ENCODE peak calls at places on chromosomes 6 and 20, in six cellular contexts. Y is adrenal gland, D is right lobe of liver, H is gastrocnemius medialis, X is cardiac muscle cell, W is AG10803. E is an unnamed sample.

GRCh38 chr6:100458841-100459154 is 5.9 kb downstream of the SIM1 start:
- DNase-seq in D (no peak), H (no peak), X (no peak), W (no peak), Y (no peak), E (no peak)

GRCh38 chr6:135251416-135251815 is 70.3 kb downstream of the MYB start:
- DNase-seq in H (no peak), D (peak; percentile 53), W (no peak), X (no peak), Y (no peak), E (no peak)

GRCh38 chr20:53580376-53581111 is 13.1 kb downstream of the ZNF217 start:
- DNase-seq in D (no peak), Y (no peak), X (no peak), W (no peak), H (no peak), E (no peak)

GRCh38 chr6:10322991-10323390 is 91.9 kb downstream of the TFAP2A start:
- DNase-seq in X (no peak), H (no peak), D (no peak), W (no peak), Y (no peak), E (peak; percentile 54)

GRCh38 chr6:117976030-117976651 is 69.1 kb downstream of the SLC35F1 start:
- DNase-seq in D (no peak), H (no peak), X (peak; percentile 81), Y (no peak), W (peak; percentile 47), E (peak; percentile 63)

GRCh38 chr6:124658053-124658452 is 304.2 kb upstream of the RNF217 start:
- DNase-seq in W (no peak), X (no peak), H (no peak), Y (no peak), D (no peak), E (no peak)

GRCh38 chr6:22838346-22838745 is 269.0 kb downstream of the HDGFL1 start:
- DNase-seq in X (no peak), W (no peak), Y (no peak), H (no peak), D (no peak), E (no peak)

GRCh38 chr6:143652840-143653239 is 24.9 kb upstream of the PHACTR2 start:
- DNase-seq in X (no peak), W (no peak), Y (no peak), H (no peak), D (no peak), E (peak; percentile 44)

GRCh38 chr6:93858213-93858612 is 438.9 kb upstream of the EPHA7 start:
- DNase-seq in D (no peak), H (no peak), Y (no peak), X (no peak), W (no peak), E (no peak)

GRCh38 chr20:58078741-58079522 is 149.5 kb downstream of the ANKRD60 start:
- DNase-seq in X (no peak), H (no peak), W (peak; percentile 70), D (no peak), Y (no peak), E (peak; percentile 17)

GRCh38 chr20:7981374-7981773 is 38.2 kb downstream of the TMX4 start:
- DNase-seq in Y (no peak), W (no peak), X (no peak), D (no peak), H (no peak), E (no peak)

GRCh38 chr6:45423111-45423900 is 45.6 kb upstream of the SUPT3H start:
- DNase-seq in D (peak; percentile 36), W (peak; percentile 33), H (no peak), Y (no peak), X (peak; percentile 35), E (peak; percentile 14)

GRCh38 chr20:48404598-48404997 is 423.2 kb downstream of the PREX1 start:
- DNase-seq in H (no peak), X (no peak), W (no peak), D (no peak), Y (no peak), E (no peak)

GRCh38 chr20:46756419-46756818 is 47.0 kb downstream of the SLC2A10 start:
- DNase-seq in W (no peak), D (no peak), Y (no peak), H (no peak), X (no peak), E (no peak)

GRCh38 chr6:30703821-30704220 is 13.0 kb upstream of the NRM start:
- DNase-seq in X (no peak), H (no peak), D (no peak), Y (no peak), W (no peak), E (no peak)

GRCh38 chr6:150813993-150814359 is 51.5 kb upstream of the MTHFD1L start:
- DNase-seq in Y (no peak), D (no peak), X (no peak), H (no peak), W (no peak), E (peak; percentile 94)

GRCh38 chr20:54535045-54535444 is 59.7 kb downstream of the DOK5 start:
- DNase-seq in Y (no peak), H (no peak), W (peak; percentile 45), X (no peak), D (no peak), E (no peak)

GRCh38 chr20:58470336-58470978 is 44.7 kb downstream of the APCDD1L start:
- DNase-seq in H (no peak), D (no peak), X (no peak), Y (no peak), W (no peak), E (no peak)

DNA sequence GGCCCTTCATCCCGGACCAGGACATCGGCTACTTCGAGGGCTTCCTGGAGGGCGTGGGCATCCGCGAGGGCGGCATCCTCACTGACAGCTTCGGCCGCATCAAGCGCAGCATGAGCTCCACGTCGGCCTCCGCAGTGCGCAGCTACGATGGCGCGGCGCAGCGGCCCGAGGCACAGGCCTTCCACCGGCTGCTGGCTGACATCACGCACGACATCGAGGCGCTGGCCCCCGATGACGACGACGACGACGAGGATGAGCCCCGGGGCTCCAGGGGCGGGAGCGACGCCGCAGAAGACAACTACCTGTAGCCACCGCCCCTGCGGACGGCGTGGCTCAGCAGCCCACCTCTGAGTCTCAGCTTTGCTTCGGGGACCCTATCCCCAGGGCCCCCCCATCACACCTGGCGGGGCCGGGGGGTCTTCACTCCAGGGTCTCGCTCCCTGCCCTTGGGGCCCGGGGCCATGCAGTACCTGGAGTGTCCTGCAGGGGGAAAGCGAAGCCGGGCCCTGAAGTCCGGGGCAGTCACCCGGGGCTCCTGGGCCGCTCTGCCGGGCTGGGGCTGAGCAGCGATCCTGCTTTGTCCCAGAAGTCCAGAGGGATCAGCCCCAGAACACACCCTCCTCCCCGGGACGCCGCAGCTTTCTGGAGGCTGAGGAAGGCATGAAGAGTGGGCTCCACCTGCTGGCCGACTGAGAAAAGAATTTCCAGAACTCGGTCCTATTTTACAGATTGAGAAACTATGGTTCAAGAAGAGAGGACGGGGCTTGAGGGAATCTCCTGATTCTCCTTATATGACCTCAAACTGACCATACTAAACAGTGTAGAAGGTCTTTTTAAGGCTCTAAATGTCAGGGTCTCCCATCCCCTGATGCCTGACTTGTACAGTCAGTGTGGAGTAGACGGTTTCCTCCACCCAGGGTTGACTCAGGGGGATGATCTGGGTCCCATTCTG is 20.8 kb upstream of the HCK start:
- DNase-seq in D (peak; percentile 85), W (peak; percentile 87), H (peak; percentile 40), Y (peak; percentile 90), X (peak; percentile 88), E (peak; percentile 77)
- H3K4me3 ChIP-seq in D (no peak overlapping the region), W (peak overlapping the region; percentile 20), H (peak overlapping the region; percentile 43), Y (no peak overlapping the region), X (peak overlapping the region; percentile 14), E (peak overlapping the region; percentile 10)

DNA sequence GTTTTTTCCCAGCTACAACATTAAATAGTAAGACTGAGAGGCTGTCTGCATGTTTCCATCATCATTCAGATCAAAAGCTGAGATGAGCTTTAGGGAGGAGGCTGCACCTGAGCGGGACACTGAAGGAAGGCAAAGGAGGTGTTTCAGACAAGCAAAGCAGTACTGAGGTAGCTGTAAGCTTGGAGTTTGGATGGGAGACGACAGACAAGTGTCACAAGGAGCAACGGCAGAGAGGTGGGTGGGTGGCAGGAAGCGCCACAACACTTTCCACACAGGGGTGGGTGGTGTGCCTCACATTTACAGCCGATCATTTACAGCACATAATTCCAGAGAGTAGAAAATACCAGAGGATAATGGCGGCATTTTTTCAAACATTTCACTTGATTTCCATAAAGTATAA is 205.5 kb upstream of the SHLD1 start:
- DNase-seq in X (no peak), H (no peak), Y (no peak), W (no peak), D (no peak), E (no peak)
- TF ChIP-seq CTCF in X (no peak), H (no peak), Y (no peak), W (no peak), D (no peak), E (no peak)

GRCh38 chr6:27517928-27518787 is 45.3 kb upstream of the ZNF184 start:
- DNase-seq in X (no peak), D (no peak), H (no peak), Y (no peak), W (no peak), E (no peak)

GRCh38 chr6:27512525-27512924 is 39.6 kb upstream of the ZNF184 start:
- DNase-seq in H (no peak), X (no peak), Y (no peak), W (no peak), D (no peak), E (no peak)

GRCh38 chr6:27518881-27519795 is 46.2 kb upstream of the ZNF184 start:
- DNase-seq in H (peak; percentile 18), W (peak; percentile 87), D (peak; percentile 51), Y (peak; percentile 66), X (peak; percentile 75), E (peak; percentile 88)

GRCh38 chr6:27517238-27517637 is 44.3 kb upstream of the ZNF184 start:
- DNase-seq in W (no peak), D (no peak), X (no peak), Y (no peak), H (no peak), E (no peak)

DNA sequence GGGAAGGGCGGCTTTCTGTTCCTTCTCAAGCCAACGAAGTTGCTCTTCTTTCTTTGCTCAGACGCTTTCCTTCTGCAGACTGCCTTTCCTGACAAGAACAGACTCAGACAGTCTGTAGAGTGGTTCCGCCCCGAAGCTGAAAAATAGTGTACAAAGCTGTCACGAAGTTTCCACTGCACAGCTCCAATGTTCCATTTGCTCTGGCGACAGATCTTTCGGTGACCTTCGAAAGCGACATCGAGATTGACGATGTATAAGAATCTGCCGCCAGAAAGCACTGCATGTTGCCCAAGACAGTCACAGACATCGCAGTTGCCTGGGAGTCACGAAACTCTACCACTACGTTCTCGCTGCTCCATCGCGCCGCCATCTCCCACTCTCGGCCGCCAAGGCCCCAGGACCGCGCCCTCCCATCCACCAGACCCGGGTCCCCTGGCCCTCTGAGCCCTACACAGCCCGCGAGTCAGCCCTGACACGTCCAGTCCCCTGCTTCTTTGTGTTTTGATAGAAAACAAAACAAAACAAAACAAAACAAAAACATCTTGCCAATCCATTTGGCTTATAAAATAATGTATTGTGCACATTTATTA is 42.1 kb upstream of the ZNF184 start:
- DNase-seq in H (no peak), W (no peak), D (no peak), X (no peak), Y (no peak), E (no peak)
- H3K4me3 ChIP-seq in H (no peak overlapping the region), W (peak overlapping the region; percentile 41), D (no peak overlapping the region), X (no peak overlapping the region), Y (no peak overlapping the region), E (no peak overlapping the region)

GRCh38 chr6:33313709-33314514 is at the start of gene TAPBP:
- DNase-seq in H (peak; percentile 32), W (peak; percentile 46), D (peak; percentile 74), Y (peak; percentile 64), X (peak; percentile 56), E (peak; percentile 67)
- TF ChIP-seq CTCF in H (no peak), W (no peak), D (no peak), Y (no peak), X (no peak), E (no peak)

E was measured in epithelial cell of esophagus.